ENCODE peak calls at places on chromosomes 5 and 9, in nine cellular contexts. One of them, this sample, is unnamed.

GRCh38 chr9:108271646-108272349 is 584.0 kb downstream of the ACTL7B start:
- DNase-seq in H54: peak; percentile 57
- DNase-seq in germinal center: no peak
- DNase-seq in activated CD8-positive, alpha-beta T cell treated with anti-CD3 and anti-CD28 coated beads for 36 hours: no peak
- DNase-seq in activated B cell treated with CpG ODN at 0.5 μM for 24 hours: no peak
- DNase-seq in HTR-8/SVneo: no peak
- DNase-seq in HEK293T: peak; percentile 46
- DNase-seq in nucleus accumbens: no peak
- DNase-seq in NCI-H2081: peak; percentile 94
- DNase-seq in this sample: no peak

GRCh38 chr9:20394928-20395327 is 227.4 kb downstream of the MLLT3 start:
- DNase-seq in H54: no peak
- DNase-seq in germinal center: no peak
- DNase-seq in activated CD8-positive, alpha-beta T cell treated with anti-CD3 and anti-CD28 coated beads for 36 hours: no peak
- DNase-seq in activated B cell treated with CpG ODN at 0.5 μM for 24 hours: no peak
- DNase-seq in HTR-8/SVneo: no peak
- DNase-seq in HEK293T: no peak
- DNase-seq in nucleus accumbens: no peak
- DNase-seq in NCI-H2081: no peak
- DNase-seq in this sample: no peak

GRCh38 chr5:110361501-110361900 is 365.0 kb downstream of the TMEM232 start:
- DNase-seq in H54: no peak
- DNase-seq in germinal center: no peak
- DNase-seq in activated CD8-positive, alpha-beta T cell treated with anti-CD3 and anti-CD28 coated beads for 36 hours: no peak
- DNase-seq in activated B cell treated with CpG ODN at 0.5 μM for 24 hours: no peak
- DNase-seq in HTR-8/SVneo: no peak
- DNase-seq in HEK293T: no peak
- DNase-seq in nucleus accumbens: no peak
- DNase-seq in NCI-H2081: no peak
- DNase-seq in this sample: no peak

GRCh38 chr9:127358770-127359169 is 38.2 kb upstream of the SLC2A8 start:
- DNase-seq in H54: no peak
- DNase-seq in germinal center: no peak
- DNase-seq in activated CD8-positive, alpha-beta T cell treated with anti-CD3 and anti-CD28 coated beads for 36 hours: no peak
- DNase-seq in activated B cell treated with CpG ODN at 0.5 μM for 24 hours: no peak
- DNase-seq in HTR-8/SVneo: no peak
- DNase-seq in HEK293T: no peak
- DNase-seq in nucleus accumbens: no peak
- DNase-seq in NCI-H2081: no peak
- DNase-seq in this sample: no peak

GRCh38 chr5:88829053-88829452 is 53.9 kb downstream of the MEF2C start:
- DNase-seq in H54: no peak
- DNase-seq in germinal center: no peak
- DNase-seq in activated CD8-positive, alpha-beta T cell treated with anti-CD3 and anti-CD28 coated beads for 36 hours: no peak
- DNase-seq in activated B cell treated with CpG ODN at 0.5 μM for 24 hours: no peak
- DNase-seq in HTR-8/SVneo: no peak
- DNase-seq in HEK293T: no peak
- DNase-seq in nucleus accumbens: no peak
- DNase-seq in NCI-H2081: no peak
- DNase-seq in this sample: peak; percentile 20

GRCh38 chr5:90020575-90021535 is 388.7 kb downstream of the CETN3 start:
- DNase-seq in H54: no peak
- DNase-seq in germinal center: peak; percentile 5
- DNase-seq in activated CD8-positive, alpha-beta T cell treated with anti-CD3 and anti-CD28 coated beads for 36 hours: no peak
- DNase-seq in activated B cell treated with CpG ODN at 0.5 μM for 24 hours: no peak
- DNase-seq in HTR-8/SVneo: peak; percentile 4
- DNase-seq in HEK293T: no peak
- DNase-seq in nucleus accumbens: no peak
- DNase-seq in NCI-H2081: no peak
- DNase-seq in this sample: no peak

GRCh38 chr5:167699434-167699833 is 592.0 kb upstream of the WWC1 start:
- DNase-seq in H54: peak; percentile 41
- DNase-seq in germinal center: no peak
- DNase-seq in activated CD8-positive, alpha-beta T cell treated with anti-CD3 and anti-CD28 coated beads for 36 hours: no peak
- DNase-seq in activated B cell treated with CpG ODN at 0.5 μM for 24 hours: no peak
- DNase-seq in HTR-8/SVneo: peak; percentile 82
- DNase-seq in HEK293T: peak; percentile 50
- DNase-seq in nucleus accumbens: no peak
- DNase-seq in NCI-H2081: no peak
- DNase-seq in this sample: no peak

GRCh38 chr5:78405820-78406750 is 45.7 kb downstream of the SCAMP1 start:
- DNase-seq in H54: peak; percentile 19
- DNase-seq in germinal center: no peak
- DNase-seq in activated CD8-positive, alpha-beta T cell treated with anti-CD3 and anti-CD28 coated beads for 36 hours: no peak
- DNase-seq in activated B cell treated with CpG ODN at 0.5 μM for 24 hours: no peak
- DNase-seq in HTR-8/SVneo: peak; percentile 21
- DNase-seq in HEK293T: no peak
- DNase-seq in nucleus accumbens: no peak
- DNase-seq in NCI-H2081: no peak
- DNase-seq in this sample: no peak

GRCh38 chr9:613771-614347 is 227.6 kb upstream of the DMRT1 start:
- DNase-seq in H54: peak; percentile 52
- DNase-seq in germinal center: peak; percentile 44
- DNase-seq in activated CD8-positive, alpha-beta T cell treated with anti-CD3 and anti-CD28 coated beads for 36 hours: peak; percentile 62
- DNase-seq in activated B cell treated with CpG ODN at 0.5 μM for 24 hours: no peak
- DNase-seq in HTR-8/SVneo: peak; percentile 47
- DNase-seq in HEK293T: peak; percentile 18
- DNase-seq in nucleus accumbens: peak; percentile 79
- DNase-seq in NCI-H2081: no peak
- DNase-seq in this sample: peak; percentile 89

GRCh38 chr9:100277166-100277979 is 75.4 kb downstream of the TEX10 start:
- DNase-seq in H54: peak; percentile 23
- DNase-seq in germinal center: no peak
- DNase-seq in activated CD8-positive, alpha-beta T cell treated with anti-CD3 and anti-CD28 coated beads for 36 hours: no peak
- DNase-seq in activated B cell treated with CpG ODN at 0.5 μM for 24 hours: no peak
- DNase-seq in HTR-8/SVneo: no peak
- DNase-seq in HEK293T: no peak
- DNase-seq in nucleus accumbens: no peak
- DNase-seq in NCI-H2081: no peak
- DNase-seq in this sample: no peak

GRCh38 chr9:134367796-134368490 is 41.7 kb downstream of the RXRA start:
- DNase-seq in H54: no peak
- DNase-seq in germinal center: no peak
- DNase-seq in activated CD8-positive, alpha-beta T cell treated with anti-CD3 and anti-CD28 coated beads for 36 hours: no peak
- DNase-seq in activated B cell treated with CpG ODN at 0.5 μM for 24 hours: no peak
- DNase-seq in HTR-8/SVneo: no peak
- DNase-seq in HEK293T: no peak
- DNase-seq in nucleus accumbens: no peak
- DNase-seq in NCI-H2081: no peak
- DNase-seq in this sample: no peak

GRCh38 chr5:73031839-73032238 is 76.0 kb downstream of the FCHO2 start:
- DNase-seq in H54: no peak
- DNase-seq in germinal center: no peak
- DNase-seq in activated CD8-positive, alpha-beta T cell treated with anti-CD3 and anti-CD28 coated beads for 36 hours: no peak
- DNase-seq in activated B cell treated with CpG ODN at 0.5 μM for 24 hours: no peak
- DNase-seq in HTR-8/SVneo: peak; percentile 9
- DNase-seq in HEK293T: peak; percentile 61
- DNase-seq in nucleus accumbens: no peak
- DNase-seq in NCI-H2081: peak; percentile 12
- DNase-seq in this sample: peak; percentile 80

GRCh38 chr9:114302727-114303126 is 20.2 kb upstream of the ORM1 start:
- DNase-seq in H54: no peak
- DNase-seq in germinal center: no peak
- DNase-seq in activated CD8-positive, alpha-beta T cell treated with anti-CD3 and anti-CD28 coated beads for 36 hours: no peak
- DNase-seq in activated B cell treated with CpG ODN at 0.5 μM for 24 hours: no peak
- DNase-seq in HTR-8/SVneo: no peak
- DNase-seq in HEK293T: no peak
- DNase-seq in nucleus accumbens: no peak
- DNase-seq in NCI-H2081: no peak
- DNase-seq in this sample: no peak